ENCODE peak calls at places on chromosomes 2 and 18, in five cellular contexts. G is midbrain, P is NCI-H2029 treated with DMSO at 0.1 percent for 48 hours, Q is fibroblast of the aortic adventitia, D is kidney tubule cell. H is an unnamed sample.

GRCh38 chr2:106296182-106296815 is 102.2 kb upstream of the UXS1 start:
- DNase-seq in Q (no peak), P (no peak), G (no peak), D (no peak), H (no peak)

GRCh38 chr2:203681978-203682377 is 24.5 kb upstream of the CD28 start:
- DNase-seq in G (no peak), P (no peak), Q (peak), D (no peak), H (no peak)

GRCh38 chr2:239049421-239050251 is 201.8 kb downstream of the TWIST2 start:
- DNase-seq in P (no peak), D (no peak), G (no peak), Q (peak), H (no peak)

GRCh38 chr18:73408434-73408833 is 540.6 kb upstream of the NETO1 start:
- DNase-seq in P (no peak), Q (peak), G (no peak), D (peak), H (no peak)

GRCh38 chr2:63818276-63818675 is 23.4 kb upstream of the UGP2 start:
- DNase-seq in D (no peak), P (no peak), Q (no peak), G (no peak), H (no peak)

GRCh38 chr2:196435189-196435588 is 204.3 kb upstream of the CCDC150 start:
- DNase-seq in D (no peak), Q (peak), P (no peak), G (no peak), H (peak)

GRCh38 chr2:24477229-24477628 is 13.8 kb upstream of the NCOA1 start:
- DNase-seq in D (no peak), Q (no peak), G (no peak), P (no peak), H (no peak)

GRCh38 chr2:239307221-239307569 is 93.6 kb downstream of the HDAC4 start:
- DNase-seq in D (no peak), P (no peak), G (no peak), Q (no peak), H (no peak)

GRCh38 chr2:30060562-30060961 is 86.2 kb upstream of the YPEL5 start:
- DNase-seq in Q (no peak), P (no peak), G (no peak), D (no peak), H (no peak)

GRCh38 chr2:210895132-210895531 is 338.7 kb downstream of the CPS1 start:
- DNase-seq in P (no peak), D (no peak), G (no peak), Q (no peak), H (no peak)

GRCh38 chr2:187935126-187935525 is 356.5 kb upstream of the GULP1 start:
- DNase-seq in P (no peak), Q (no peak), G (no peak), D (no peak), H (no peak)

H was measured in endothelial cell of umbilical vein.